ENCODE peak calls at places on chromosomes 13 and 19, in five cellular contexts. E is stomach; T is adrenal gland; P is fibroblast of pulmonary artery; H is CD4-positive, CD25-positive, alpha-beta regulatory T cell. X is an unnamed sample.

GRCh38 chr19:18098891-18099622 is 1.5 kb downstream of the MAST3 start:
- DNase-seq in H (peak), T (peak), E (peak), P (no peak), X (peak)

GRCh38 chr13:22740264-22740663 is 440.5 kb upstream of the SGCG start:
- DNase-seq in H (no peak), P (no peak), E (no peak), T (no peak), X (no peak)

GRCh38 chr13:30763786-30764440 is 28.6 kb downstream of the ALOX5AP start:
- DNase-seq in P (peak), H (no peak), E (no peak), T (no peak), X (no peak)

GRCh38 chr13:44676534-44676933 is 100.4 kb upstream of the TSC22D1 start:
- DNase-seq in H (no peak), T (no peak), P (no peak), E (no peak), X (no peak)

GRCh38 chr19:29091127-29091526 is 121.8 kb downstream of the UQCRFS1 start:
- DNase-seq in E (no peak), P (no peak), T (no peak), H (no peak), X (no peak)

GRCh38 chr13:95485518-95486144 is 66.9 kb upstream of the CLDN10 start:
- DNase-seq in P (peak), T (no peak), E (no peak), H (no peak), X (no peak)

GRCh38 chr19:5451494-5451893 is 3.7 kb upstream of the ZNRF4 start:
- DNase-seq in P (no peak), H (no peak), T (no peak), E (no peak), X (no peak)

GRCh38 chr13:67023088-67023893 is 206.8 kb downstream of the PCDH9 start:
- DNase-seq in P (peak), T (no peak), H (no peak), E (no peak), X (no peak)

GRCh38 chr13:28376604-28377003 is 118.3 kb downstream of the FLT1 start:
- DNase-seq in P (no peak), T (no peak), E (no peak), H (no peak), X (no peak)

GRCh38 chr13:107715496-107715895 is 499.8 kb downstream of the LIG4 start:
- DNase-seq in H (no peak), P (no peak), E (no peak), T (no peak), X (no peak)

GRCh38 chr19:3482507-3483225 is 575 bp downstream of the SMIM44 start:
- DNase-seq in H (no peak), P (no peak), E (peak), T (no peak), X (no peak)

GRCh38 chr19:48444129-48444932 is 1.5 kb upstream of the GRWD1 start:
- DNase-seq in E (no peak), P (no peak), T (no peak), H (no peak), X (no peak)

GRCh38 chr13:50685491-50685890 is 158.0 kb downstream of the DLEU7 start:
- DNase-seq in T (peak), E (peak), H (no peak), P (peak), X (peak)

GRCh38 chr13:43529796-43530195 is 257.0 kb downstream of the ENOX1 start:
- DNase-seq in P (no peak), T (no peak), H (no peak), E (no peak), X (no peak)

GRCh38 chr13:109309625-109310363 is 476.6 kb downstream of the IRS2 start:
- DNase-seq in E (peak), P (no peak), H (no peak), T (no peak), X (no peak)

GRCh38 chr19:47430041-47430802 is 10.9 kb upstream of the MEIS3 start:
- DNase-seq in P (peak), T (peak), H (peak), E (peak), X (peak)

GRCh38 chr13:48096670-48097069 is 1.8 kb upstream of the MED4 start:
- DNase-seq in E (no peak), H (no peak), P (no peak), T (no peak), X (no peak)

GRCh38 chr13:46079770-46080169 is 25.1 kb downstream of the CPB2 start:
- DNase-seq in T (no peak), P (no peak), H (peak), E (no peak), X (no peak)
- H3K4me3 ChIP-seq in T (no peak), P (no peak), H (no peak), E (no peak), X (no peak)

GRCh38 chr13:40624338-40624737 is 42.1 kb downstream of the FOXO1 start:
- DNase-seq in H (peak), T (no peak), P (no peak), E (no peak), X (no peak)
- H3K4me3 ChIP-seq in H (peak), T (no peak), P (no peak), E (no peak), X (no peak)

GRCh38 chr19:10420444-10421239 is at the start of gene PDE4A:
- DNase-seq in H (peak), E (no peak), T (no peak), P (peak), X (peak)

GRCh38 chr19:10417598-10418280 is 2.6 kb upstream of the PDE4A start:
- DNase-seq in E (no peak), T (no peak), H (no peak), P (no peak), X (no peak)

GRCh38 chr19:10418281-10419199 is 1.8 kb upstream of the PDE4A start:
- DNase-seq in H (no peak), T (no peak), P (no peak), E (no peak), X (no peak)

GRCh38 chr19:10419646-10420443 is 493 bp upstream of the PDE4A start:
- DNase-seq in P (peak), T (no peak), E (no peak), H (peak), X (peak)

GRCh38 chr19:10419200-10419645 is 1.1 kb upstream of the PDE4A start:
- DNase-seq in H (no peak), E (no peak), T (no peak), P (no peak), X (no peak)
- H3K4me3 ChIP-seq in H (peak), E (peak), T (no peak), P (peak), X (peak)

GRCh38 chr19:39823693-39824092 is 10.3 kb downstream of the DYRK1B start:
- DNase-seq in E (no peak), P (no peak), H (no peak), T (no peak), X (no peak)
- H3K4me3 ChIP-seq in E (peak), P (peak), H (peak), T (peak), X (peak)

GRCh38 chr13:24272452-24273161 is 36.8 kb upstream of the C1QTNF9 start:
- DNase-seq in H (no peak), T (peak), E (no peak), P (no peak), X (peak)

GRCh38 chr13:24271611-24272451 is 37.5 kb upstream of the C1QTNF9 start:
- DNase-seq in H (peak), E (peak), P (peak), T (peak), X (peak)

GRCh38 chr13:24269803-24270202 is 39.6 kb upstream of the C1QTNF9 start:
- DNase-seq in E (no peak), P (no peak), H (peak), T (no peak), X (no peak)

GRCh38 chr13:24271231-24271610 is 38.2 kb upstream of the C1QTNF9 start:
- DNase-seq in H (peak), P (no peak), E (no peak), T (no peak), X (no peak)

DNA sequence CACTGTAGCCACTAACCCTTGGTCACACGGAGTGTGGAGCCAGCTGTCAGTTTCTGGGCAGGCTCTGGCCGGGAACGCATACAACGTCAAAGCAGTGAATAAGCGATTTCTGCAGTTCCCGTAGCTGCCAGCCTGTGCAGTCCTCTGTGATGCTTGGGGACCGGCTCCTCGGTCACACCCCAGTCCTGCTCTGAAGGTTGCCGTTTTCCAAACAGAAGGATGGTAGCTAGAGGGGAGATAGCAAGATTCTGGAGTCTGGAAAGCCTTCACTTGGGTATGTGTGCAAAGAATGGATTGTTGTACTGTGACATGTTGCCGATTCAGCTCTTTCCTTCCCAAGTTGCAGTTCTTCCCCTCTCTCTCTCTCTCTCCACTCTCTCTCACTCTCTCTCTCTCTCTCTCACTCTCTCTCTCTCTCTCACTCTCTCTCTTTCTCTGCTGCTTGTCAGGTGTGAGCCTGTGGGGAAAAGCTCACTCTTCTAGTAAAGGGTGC is 38.7 kb upstream of the C1QTNF9 start:
- DNase-seq in H (peak), E (peak), T (peak), P (peak), X (peak)
- H3K4me3 ChIP-seq in H (peak), E (peak), T (peak), P (peak), X (peak)

DNA sequence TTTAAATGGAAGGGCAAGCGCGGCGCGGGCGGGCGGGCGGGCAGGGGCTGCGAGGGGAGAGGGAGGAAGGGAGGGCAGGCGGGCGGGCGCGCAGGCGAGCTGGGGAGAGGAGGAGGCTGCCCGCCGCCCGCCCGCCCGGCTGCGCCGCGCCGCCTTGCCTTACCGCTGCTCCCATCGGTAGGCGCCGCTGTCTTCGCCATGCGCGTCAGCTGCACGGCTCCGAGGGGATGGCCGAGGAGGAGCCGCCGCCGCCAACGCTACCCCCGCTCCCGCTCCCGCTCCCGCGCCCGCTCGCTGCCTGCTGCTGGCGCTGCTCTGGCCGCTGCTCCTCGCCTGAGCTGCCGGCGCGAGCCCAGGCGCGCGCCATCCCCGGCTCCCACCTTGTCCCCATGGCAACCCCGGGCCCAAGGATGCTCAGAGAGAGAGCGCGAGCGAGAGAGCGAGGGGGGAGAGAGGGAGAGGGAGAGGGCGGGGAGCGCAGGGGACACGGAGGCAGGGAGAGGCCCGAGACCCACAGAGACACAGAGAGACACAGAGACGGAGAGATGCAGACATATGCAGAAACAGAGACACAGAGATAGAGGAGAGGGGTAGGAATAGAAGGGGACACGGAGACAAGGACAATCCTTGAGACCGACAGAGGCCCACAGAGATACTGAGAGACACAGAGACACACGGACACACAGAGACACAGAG is 40.3 kb downstream of the DEDD2 start:
- DNase-seq in H (peak), T (peak), P (peak), E (peak), X (peak)
- H3K4me3 ChIP-seq in H (peak), T (peak), P (peak), E (peak), X (no peak)

DNA sequence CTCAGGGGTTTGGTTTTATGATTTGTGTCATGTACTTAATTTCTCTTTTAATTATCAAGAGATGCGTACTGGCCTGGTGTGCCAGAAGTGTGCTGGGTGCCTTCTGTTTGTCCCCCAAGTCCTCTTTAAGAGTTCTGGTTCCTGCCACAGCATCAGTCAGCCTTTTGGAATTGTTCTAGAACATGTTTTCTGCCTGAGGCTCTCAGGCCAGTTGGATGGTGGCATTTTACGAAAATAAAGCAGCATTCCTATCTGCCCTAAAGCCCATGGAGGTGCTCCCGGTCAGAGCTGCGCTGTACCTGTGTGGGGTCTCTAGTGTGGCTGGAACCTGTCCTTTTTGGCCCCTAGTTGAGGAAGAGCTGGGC is 54.1 kb downstream of the TSSK6 start:
- DNase-seq in H (no peak), P (no peak), T (no peak), E (no peak), X (no peak)
- H3K4me3 ChIP-seq in H (peak), P (no peak), T (no peak), E (no peak), X (no peak)

DNA sequence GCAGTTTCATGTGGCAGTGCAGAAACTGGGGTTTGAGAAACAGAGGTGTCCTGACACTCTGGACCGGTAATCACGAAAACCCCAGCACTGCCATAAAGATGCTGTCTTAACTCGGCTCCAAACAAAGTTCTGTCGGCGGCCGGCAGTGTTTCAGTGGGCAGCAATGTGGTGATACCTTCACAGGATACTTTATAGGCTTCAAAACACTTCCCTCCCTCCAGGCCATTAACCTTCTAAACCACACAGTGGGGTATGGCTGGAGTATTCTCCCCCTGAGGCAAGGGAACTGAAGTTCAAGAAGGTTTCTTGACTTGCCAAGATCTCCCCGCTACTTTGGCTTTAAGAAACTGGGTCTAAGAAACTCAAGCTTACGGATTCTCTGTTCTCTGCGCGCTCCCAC is 1.1 kb downstream of the RUBCNL start:
- DNase-seq in P (no peak), T (no peak), H (no peak), E (no peak), X (peak)
- H3K4me3 ChIP-seq in P (no peak), T (no peak), H (no peak), E (peak), X (peak)

DNA sequence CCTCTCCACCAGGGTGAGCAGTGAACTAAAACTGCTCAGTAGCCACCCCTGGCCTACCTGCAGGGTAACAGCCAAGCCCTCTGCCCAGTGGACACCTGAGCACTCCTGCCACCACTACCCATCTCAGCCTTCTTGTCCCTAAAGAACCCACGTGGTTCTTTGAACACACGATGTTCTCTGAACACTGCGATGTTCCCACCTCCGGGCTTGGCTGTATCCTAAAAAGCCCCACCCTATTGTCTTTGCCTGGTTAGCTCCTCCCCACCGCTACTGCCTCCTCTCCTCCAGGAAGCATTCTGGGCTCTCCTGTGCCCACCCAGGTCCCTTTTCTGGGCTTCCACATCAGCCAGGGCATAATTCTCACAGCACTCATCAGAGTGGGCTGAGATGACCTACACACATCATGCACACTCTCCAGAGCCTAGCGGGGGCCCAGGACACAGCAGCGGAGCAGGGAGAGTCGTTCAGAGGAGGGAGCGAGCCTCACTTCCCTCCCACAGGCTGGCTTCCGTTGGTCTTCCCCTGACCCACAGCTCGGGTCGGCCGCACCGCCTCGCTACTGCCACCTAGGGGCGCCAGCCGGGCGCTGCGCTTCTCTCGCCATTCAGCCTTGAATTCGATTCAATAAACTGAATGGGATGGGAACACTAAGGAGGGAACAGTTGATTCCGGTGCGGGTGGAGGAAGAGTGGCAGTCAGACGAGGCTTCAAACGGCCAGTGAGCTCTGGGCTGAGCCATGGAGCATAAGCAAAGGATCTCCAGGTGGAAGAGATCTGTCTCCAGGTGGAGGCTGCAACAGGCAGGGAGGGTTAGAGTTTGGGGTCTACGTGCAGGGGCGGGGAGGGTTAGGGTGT is 3.2 kb downstream of the ELAVL1 start:
- DNase-seq in H (peak), E (peak), T (peak), P (peak), X (peak)
- H3K4me3 ChIP-seq in H (peak), E (peak), T (no peak), P (peak), X (peak)

X was measured in GM12865.